ENCODE peak calls at places on chromosomes 12 and 14, in four cellular contexts. One of them, this sample, is unnamed. For H3K9me2 and H3K4me1, the result is how much of the 10 kb centered on the place peaks cover.

GRCh38 chr14:34489324-34489723 is 27.3 kb upstream of the SPTSSA start:
- DNase-seq in PC-9: no peak
- DNase-seq in hepatocyte: no peak
- DNase-seq in PC-3: peak
- DNase-seq in this sample: no peak

GRCh38 chr12:47988073-47989022 is 15.9 kb downstream of the COL2A1 start:
- DNase-seq in PC-9: no peak
- DNase-seq in hepatocyte: no peak
- DNase-seq in PC-3: no peak
- DNase-seq in this sample: no peak

GRCh38 chr14:97180304-97181200 is 383.4 kb downstream of the VRK1 start:
- DNase-seq in PC-9: no peak
- DNase-seq in hepatocyte: peak
- DNase-seq in PC-3: peak
- DNase-seq in this sample: no peak

GRCh38 chr12:89351489-89352241 is 636 bp downstream of the DUSP6 start:
- DNase-seq in PC-9: peak
- DNase-seq in hepatocyte: peak
- DNase-seq in PC-3: no peak
- DNase-seq in this sample: peak

GRCh38 chr12:104459556-104459909 is 2.8 kb downstream of the CHST11 start:
- DNase-seq in PC-9: no peak
- DNase-seq in hepatocyte: no peak
- DNase-seq in PC-3: no peak
- DNase-seq in this sample: no peak

GRCh38 chr12:45666452-45667215 is 62.9 kb upstream of the ARID2 start:
- DNase-seq in PC-9: no peak
- DNase-seq in hepatocyte: no peak
- DNase-seq in PC-3: no peak
- DNase-seq in this sample: no peak

GRCh38 chr12:31002999-31003398 is 70.7 kb upstream of the DDX11 start:
- DNase-seq in PC-9: no peak
- DNase-seq in hepatocyte: no peak
- DNase-seq in PC-3: no peak
- DNase-seq in this sample: no peak

GRCh38 chr12:51905507-51906438 is 1.5 kb upstream of the ACVRL1 start:
- DNase-seq in PC-9: no peak
- DNase-seq in hepatocyte: peak
- DNase-seq in PC-3: no peak
- DNase-seq in this sample: no peak

GRCh38 chr14:23034498-23035302 is at the start of gene PSMB5:
- DNase-seq in PC-9: peak
- DNase-seq in hepatocyte: peak
- DNase-seq in PC-3: peak
- DNase-seq in this sample: peak
- TF ChIP-seq CTCF in PC-9: no peak
- TF ChIP-seq CTCF in hepatocyte: no peak
- TF ChIP-seq CTCF in PC-3: no peak
- TF ChIP-seq CTCF in this sample: no peak

DNA sequence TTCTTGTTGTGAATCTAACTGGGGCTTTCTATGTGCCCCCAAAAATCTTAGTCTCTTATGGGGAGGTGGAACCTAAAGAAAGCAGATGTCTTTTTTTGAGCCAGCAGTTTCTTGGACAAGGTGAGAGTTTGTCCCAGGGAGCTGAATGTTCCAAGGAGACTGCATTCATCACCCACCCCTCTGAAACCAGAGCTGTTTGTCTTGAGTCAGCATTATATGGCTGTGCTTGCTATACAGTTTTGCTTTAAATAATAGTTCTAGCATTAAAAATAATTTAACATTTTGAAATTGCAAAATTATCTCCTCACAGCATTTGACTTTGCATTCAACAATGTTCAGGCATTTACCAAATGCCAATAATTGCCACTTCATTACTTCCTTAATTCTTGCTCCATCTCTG is 813.3 kb downstream of the BCL11B start:
- DNase-seq in PC-9: no peak
- DNase-seq in hepatocyte: no peak
- DNase-seq in PC-3: no peak
- DNase-seq in this sample: no peak
- H3K9me2 ChIP-seq in PC-9: under half
- H3K9me2 ChIP-seq in hepatocyte: under half
- H3K9me2 ChIP-seq in PC-3: under half
- H3K9me2 ChIP-seq in this sample: under half

GRCh38 chr12:25284024-25284423 is 33.3 kb upstream of the KRAS start:
- DNase-seq in PC-9: no peak
- DNase-seq in hepatocyte: no peak
- DNase-seq in PC-3: no peak
- DNase-seq in this sample: no peak
- H3K4me1 ChIP-seq in PC-9: under half
- H3K4me1 ChIP-seq in hepatocyte: under half
- H3K4me1 ChIP-seq in PC-3: under half
- H3K4me1 ChIP-seq in this sample: under half

DNA sequence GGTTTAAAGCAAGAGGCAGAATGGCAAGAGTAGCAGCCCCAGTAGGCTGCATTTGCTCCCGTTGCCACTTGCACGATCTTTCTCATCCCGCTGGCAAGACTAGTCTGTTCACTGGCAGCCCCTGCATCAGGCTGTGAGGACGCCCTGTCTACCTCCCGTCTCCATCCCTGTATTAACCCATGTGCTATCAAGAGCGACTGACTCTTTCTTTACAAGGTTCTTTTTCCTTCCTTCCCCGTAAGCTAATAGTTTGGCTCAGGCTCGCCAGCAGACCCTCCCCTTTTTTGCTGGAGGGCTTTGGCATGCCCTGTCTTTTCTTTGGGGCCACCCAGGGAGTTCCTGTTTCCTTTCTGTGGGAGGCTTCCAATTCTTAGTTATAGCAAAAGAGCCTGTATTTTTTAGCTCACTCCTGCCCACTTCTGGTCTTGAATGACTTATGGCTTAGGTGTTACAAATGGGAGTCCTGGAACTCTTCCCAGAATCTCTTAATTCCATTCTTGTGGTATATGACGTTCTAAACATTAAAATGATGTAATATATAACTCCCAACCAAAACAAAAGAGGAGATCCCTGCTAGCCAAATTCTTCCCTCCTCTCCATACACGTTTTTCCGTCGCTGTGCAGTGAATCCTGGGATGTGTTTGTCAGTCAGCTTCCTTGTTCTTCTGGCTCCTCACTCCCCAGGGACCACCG is 149.0 kb downstream of the PRKCH start:
- DNase-seq in PC-9: no peak
- DNase-seq in hepatocyte: peak
- DNase-seq in PC-3: peak
- DNase-seq in this sample: no peak
- TF ChIP-seq CTCF in PC-9: peak
- TF ChIP-seq CTCF in hepatocyte: peak
- TF ChIP-seq CTCF in PC-3: peak
- TF ChIP-seq CTCF in this sample: peak

GRCh38 chr12:42652048-42652447 is 62.5 kb upstream of the PRICKLE1 start:
- DNase-seq in PC-9: peak
- DNase-seq in hepatocyte: peak
- DNase-seq in PC-3: peak
- DNase-seq in this sample: no peak
- H3K9me2 ChIP-seq in PC-9: under half
- H3K9me2 ChIP-seq in hepatocyte: under half
- H3K9me2 ChIP-seq in PC-3: under half
- H3K9me2 ChIP-seq in this sample: under half

GRCh38 chr14:68932686-68933085 is 46.4 kb downstream of the ACTN1 start:
- DNase-seq in PC-9: no peak
- DNase-seq in hepatocyte: no peak
- DNase-seq in PC-3: no peak
- DNase-seq in this sample: no peak
- H3K4me1 ChIP-seq in PC-9: under half
- H3K4me1 ChIP-seq in hepatocyte: under half
- H3K4me1 ChIP-seq in PC-3: under half
- H3K4me1 ChIP-seq in this sample: under half

DNA sequence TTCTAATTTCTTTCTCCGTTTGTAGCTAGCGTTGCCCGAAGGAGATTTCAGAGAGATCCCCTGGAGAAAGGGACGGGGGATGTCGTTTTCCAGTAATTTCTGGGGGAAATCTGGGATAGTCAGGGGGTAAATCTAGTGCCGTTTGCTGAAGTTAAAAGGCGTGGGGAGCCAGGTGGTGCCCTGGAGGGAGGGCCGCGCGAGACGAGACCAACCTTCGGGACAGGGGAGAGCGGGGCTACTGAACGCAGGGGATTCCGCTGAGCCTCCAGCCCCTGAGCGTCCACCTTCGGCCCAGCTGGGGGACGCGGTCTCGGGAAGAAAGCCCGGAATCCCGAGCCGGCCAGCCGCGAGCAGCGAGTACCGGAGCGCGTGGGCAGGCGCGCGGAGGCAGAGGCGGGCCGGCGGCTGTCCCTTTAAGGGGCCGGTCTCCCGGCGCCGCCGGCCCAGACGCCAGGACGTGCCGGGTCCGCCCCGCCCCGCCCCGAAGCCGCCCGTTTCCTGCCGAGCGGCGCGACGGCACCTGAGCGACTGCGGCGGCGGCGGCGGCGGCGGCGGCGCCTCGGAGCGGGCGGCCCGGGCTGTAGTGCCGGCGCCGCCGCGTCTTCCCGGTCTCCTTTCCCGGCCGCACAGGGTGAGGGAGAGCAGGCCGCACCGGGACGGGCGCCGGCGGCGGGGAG is at the start of gene KTN1:
- DNase-seq in PC-9: peak
- DNase-seq in hepatocyte: peak
- DNase-seq in PC-3: peak
- DNase-seq in this sample: peak
- TF ChIP-seq CTCF in PC-9: no peak
- TF ChIP-seq CTCF in hepatocyte: no peak
- TF ChIP-seq CTCF in PC-3: no peak
- TF ChIP-seq CTCF in this sample: no peak